ENCODE peak calls at places on chromosome 16, in four cellular contexts. One of them, this sample, is unnamed. For H3K36me3, the result is how much of the 10 kb centered on the place peaks cover.

GRCh38 chr16:86029131-86029741 is 130.3 kb downstream of the IRF8 start:
- DNase-seq in prostate gland: no peak
- DNase-seq in effector memory CD4-positive, alpha-beta T cell: no peak
- DNase-seq in adrenal gland: peak
- DNase-seq in this sample: no peak

GRCh38 chr16:57367111-57367752 is 5.1 kb upstream of the CX3CL1 start:
- DNase-seq in adrenal gland: no peak
- DNase-seq in effector memory CD4-positive, alpha-beta T cell: no peak
- DNase-seq in prostate gland: peak
- DNase-seq in this sample: no peak

GRCh38 chr16:11171448-11171709 is 84.6 kb downstream of the SOCS1 start:
- DNase-seq in adrenal gland: no peak
- DNase-seq in prostate gland: no peak
- DNase-seq in effector memory CD4-positive, alpha-beta T cell: no peak
- DNase-seq in this sample: no peak

GRCh38 chr16:66717112-66717675 is 20.7 kb upstream of the CMTM4 start:
- DNase-seq in effector memory CD4-positive, alpha-beta T cell: no peak
- DNase-seq in adrenal gland: peak
- DNase-seq in prostate gland: no peak
- DNase-seq in this sample: peak

GRCh38 chr16:73192227-73192894 is 144.4 kb upstream of the ZFHX3 start:
- DNase-seq in prostate gland: no peak
- DNase-seq in adrenal gland: no peak
- DNase-seq in effector memory CD4-positive, alpha-beta T cell: no peak
- DNase-seq in this sample: no peak

GRCh38 chr16:50301626-50302471 is 35.5 kb downstream of the ADCY7 start:
- DNase-seq in prostate gland: no peak
- DNase-seq in effector memory CD4-positive, alpha-beta T cell: no peak
- DNase-seq in adrenal gland: peak
- DNase-seq in this sample: no peak

GRCh38 chr16:85144026-85144915 is 32.0 kb upstream of the CIBAR2 start:
- DNase-seq in adrenal gland: no peak
- DNase-seq in prostate gland: no peak
- DNase-seq in effector memory CD4-positive, alpha-beta T cell: no peak
- DNase-seq in this sample: no peak

GRCh38 chr16:11596572-11597226 is 10.0 kb upstream of the LITAF start:
- DNase-seq in adrenal gland: no peak
- DNase-seq in prostate gland: no peak
- DNase-seq in effector memory CD4-positive, alpha-beta T cell: no peak
- DNase-seq in this sample: no peak

GRCh38 chr16:21277927-21278706 is at the start of gene CRYM:
- DNase-seq in adrenal gland: no peak
- DNase-seq in prostate gland: peak
- DNase-seq in effector memory CD4-positive, alpha-beta T cell: peak
- DNase-seq in this sample: peak

GRCh38 chr16:85626191-85626951 is 13.2 kb downstream of the GSE1 start:
- DNase-seq in prostate gland: no peak
- DNase-seq in adrenal gland: no peak
- DNase-seq in effector memory CD4-positive, alpha-beta T cell: no peak
- DNase-seq in this sample: no peak

GRCh38 chr16:10338426-10338825 is 47.4 kb upstream of the ATF7IP2 start:
- DNase-seq in effector memory CD4-positive, alpha-beta T cell: no peak
- DNase-seq in prostate gland: no peak
- DNase-seq in adrenal gland: no peak
- DNase-seq in this sample: no peak

GRCh38 chr16:66881014-66881417 is 701 bp downstream of the PDP2 start:
- DNase-seq in effector memory CD4-positive, alpha-beta T cell: no peak
- DNase-seq in prostate gland: no peak
- DNase-seq in adrenal gland: no peak
- DNase-seq in this sample: peak

GRCh38 chr16:55359946-55360345 is 35.9 kb downstream of the IRX6 start:
- DNase-seq in adrenal gland: no peak
- DNase-seq in effector memory CD4-positive, alpha-beta T cell: no peak
- DNase-seq in prostate gland: no peak
- DNase-seq in this sample: no peak

GRCh38 chr16:3787924-3788661 is 70.8 kb upstream of the TRAP1 start:
- DNase-seq in prostate gland: no peak
- DNase-seq in effector memory CD4-positive, alpha-beta T cell: no peak
- DNase-seq in adrenal gland: no peak
- DNase-seq in this sample: no peak

GRCh38 chr16:3789375-3790067 is 72.2 kb upstream of the TRAP1 start:
- DNase-seq in prostate gland: no peak
- DNase-seq in effector memory CD4-positive, alpha-beta T cell: no peak
- DNase-seq in adrenal gland: no peak
- DNase-seq in this sample: no peak

GRCh38 chr16:3785413-3785812 is 68.1 kb upstream of the TRAP1 start:
- DNase-seq in adrenal gland: no peak
- DNase-seq in effector memory CD4-positive, alpha-beta T cell: no peak
- DNase-seq in prostate gland: no peak
- DNase-seq in this sample: no peak

GRCh38 chr16:3791701-3792100 is 74.4 kb upstream of the TRAP1 start:
- DNase-seq in prostate gland: no peak
- DNase-seq in effector memory CD4-positive, alpha-beta T cell: no peak
- DNase-seq in adrenal gland: no peak
- DNase-seq in this sample: no peak

GRCh38 chr16:3788711-3789374 is 71.5 kb upstream of the TRAP1 start:
- DNase-seq in adrenal gland: no peak
- DNase-seq in effector memory CD4-positive, alpha-beta T cell: no peak
- DNase-seq in prostate gland: no peak
- DNase-seq in this sample: no peak
- H3K36me3 ChIP-seq in adrenal gland: under half
- H3K36me3 ChIP-seq in effector memory CD4-positive, alpha-beta T cell: under half
- H3K36me3 ChIP-seq in prostate gland: under half
- H3K36me3 ChIP-seq in this sample: under half

GRCh38 chr16:47553853-47554564 is 92.9 kb downstream of the PHKB start:
- DNase-seq in prostate gland: no peak
- DNase-seq in adrenal gland: no peak
- DNase-seq in effector memory CD4-positive, alpha-beta T cell: no peak
- DNase-seq in this sample: no peak
- H3K36me3 ChIP-seq in prostate gland: under half
- H3K36me3 ChIP-seq in adrenal gland: under half
- H3K36me3 ChIP-seq in effector memory CD4-positive, alpha-beta T cell: under half
- H3K36me3 ChIP-seq in this sample: under half

GRCh38 chr16:27468941-27469531 is 67.1 kb downstream of the IL21R start:
- DNase-seq in adrenal gland: no peak
- DNase-seq in prostate gland: no peak
- DNase-seq in effector memory CD4-positive, alpha-beta T cell: no peak
- DNase-seq in this sample: no peak
- H3K36me3 ChIP-seq in adrenal gland: under half
- H3K36me3 ChIP-seq in prostate gland: under half
- H3K36me3 ChIP-seq in effector memory CD4-positive, alpha-beta T cell: half or more
- H3K36me3 ChIP-seq in this sample: half or more

DNA sequence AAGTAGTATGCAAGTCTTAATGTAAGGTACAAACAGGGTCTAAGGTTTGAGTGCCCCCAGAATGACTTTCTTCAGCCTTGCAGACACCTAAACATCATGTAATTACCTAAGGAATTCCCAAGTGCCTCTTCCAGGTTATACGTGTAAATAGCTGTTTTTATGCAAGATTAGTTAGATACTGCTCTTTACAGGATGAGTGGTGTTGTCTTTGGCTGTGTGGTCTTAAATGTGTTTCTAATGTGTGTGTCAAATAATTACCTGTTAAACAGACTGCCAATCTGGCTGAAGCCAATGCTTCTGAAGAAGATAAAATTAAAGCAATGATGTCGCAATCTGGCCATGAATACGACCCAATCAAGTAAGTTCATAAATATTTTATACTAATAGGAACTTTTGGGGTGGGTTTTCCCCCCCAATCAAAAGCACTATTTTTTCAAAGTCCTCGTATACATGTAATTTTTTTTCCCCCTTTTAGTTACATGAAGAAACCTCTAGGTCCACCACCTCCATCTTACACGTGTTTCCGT is 16.0 kb downstream of the RBBP6 start:
- DNase-seq in adrenal gland: no peak
- DNase-seq in prostate gland: no peak
- DNase-seq in effector memory CD4-positive, alpha-beta T cell: no peak
- DNase-seq in this sample: no peak
- H3K36me3 ChIP-seq in adrenal gland: under half
- H3K36me3 ChIP-seq in prostate gland: under half
- H3K36me3 ChIP-seq in effector memory CD4-positive, alpha-beta T cell: half or more
- H3K36me3 ChIP-seq in this sample: half or more